ENCODE peak calls at places on chromosomes 12 and 14, in six cellular contexts. X, Q, N, H, L and R are unnamed samples.

GRCh38 chr12:44127966-44128365 is 292.1 kb downstream of the TMEM117 start:
- DNase-seq in L (no peak), N (no peak), Q (no peak), X (no peak), H (no peak), R (no peak)

GRCh38 chr12:6703631-6704030 is 3.0 kb upstream of the PIANP start:
- DNase-seq in X (no peak), H (no peak), L (peak; percentile 87), N (no peak), Q (no peak), R (no peak)

GRCh38 chr12:56257491-56258067 is 605 bp downstream of the ANKRD52 start:
- DNase-seq in N (no peak), X (no peak), L (peak; percentile 93), Q (no peak), H (peak; percentile 18), R (no peak)

GRCh38 chr12:93146278-93146939 is 217.3 kb upstream of the EEA1 start:
- DNase-seq in X (no peak), H (peak; percentile 59), Q (no peak), L (no peak), N (no peak), R (no peak)

GRCh38 chr12:115672506-115673080 is 604.9 kb downstream of the MED13L start:
- DNase-seq in H (no peak), L (no peak), N (no peak), X (no peak), Q (no peak), R (no peak)

GRCh38 chr14:38107216-38107631 is 100.5 kb upstream of the SSTR1 start:
- DNase-seq in N (no peak), H (no peak), X (no peak), Q (no peak), L (no peak), R (no peak)

GRCh38 chr12:132289356-132290202 is 39.8 kb downstream of the GALNT9 start:
- DNase-seq in N (no peak), Q (no peak), X (no peak), L (peak; percentile 75), H (no peak), R (no peak)

GRCh38 chr14:26319139-26319864 is 278.5 kb downstream of the NOVA1 start:
- DNase-seq in X (no peak), H (no peak), N (no peak), Q (no peak), L (no peak), R (no peak)

GRCh38 chr12:109334887-109335286 is 12.8 kb upstream of the MYO1H start:
- DNase-seq in H (no peak), Q (no peak), X (no peak), L (no peak), N (no peak), R (no peak)

GRCh38 chr12:34403706-34404376 is 381.5 kb downstream of the ALG10 start:
- DNase-seq in X (peak; percentile 46), H (no peak), Q (peak; percentile 56), L (no peak), N (peak; percentile 5), R (peak; percentile 38)

GRCh38 chr12:29158364-29158763 is 9.3 kb downstream of the FAR2 start:
- DNase-seq in N (peak; percentile 40), L (no peak), H (no peak), X (no peak), Q (no peak), R (no peak)

GRCh38 chr12:14272954-14273910 is 92.2 kb upstream of the ATF7IP start:
- DNase-seq in L (no peak), X (no peak), N (no peak), H (no peak), Q (no peak), R (no peak)

GRCh38 chr14:80172380-80173055 is 38.8 kb downstream of the DIO2 start:
- DNase-seq in L (no peak), N (no peak), Q (no peak), H (peak; percentile 23), X (no peak), R (no peak)

GRCh38 chr12:98741615-98742265 is 96.7 kb downstream of the APAF1 start:
- DNase-seq in X (no peak), N (no peak), Q (no peak), H (no peak), L (peak; percentile 72), R (no peak)

DNA sequence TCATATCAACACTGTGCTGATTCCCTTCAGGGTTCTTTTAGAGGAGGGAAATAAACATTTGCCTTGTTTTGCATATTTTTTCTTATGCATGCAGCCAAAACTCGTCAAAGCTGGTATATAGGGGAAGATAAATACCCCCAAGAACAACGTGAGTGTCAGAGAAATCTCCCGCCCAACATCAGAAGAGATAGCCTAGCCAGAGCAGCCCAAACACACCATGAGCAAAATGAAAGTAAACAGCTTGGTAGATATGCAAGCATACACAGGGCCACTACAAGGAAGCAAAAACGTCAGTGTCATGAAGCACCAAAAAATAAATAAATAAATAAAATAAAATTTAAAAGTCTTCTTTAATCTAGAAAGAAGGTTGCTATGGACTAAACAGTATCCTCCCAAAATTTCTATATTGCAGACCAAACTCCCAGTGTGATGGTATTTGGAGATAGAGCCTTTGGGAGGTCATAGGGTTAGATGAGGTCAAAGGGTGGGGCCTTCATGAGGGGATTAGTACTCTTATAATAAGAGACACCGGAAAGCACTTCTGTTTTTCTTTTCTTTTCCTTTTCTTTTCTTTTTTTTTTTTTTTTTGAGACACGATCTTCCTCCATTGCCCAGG is 22.2 kb downstream of the EIF5 start:
- DNase-seq in L (no peak), N (no peak), H (no peak), X (no peak), Q (no peak), R (no peak)
- H3K4me3 ChIP-seq in L (no peak overlapping the region), N (no peak overlapping the region), H (no peak overlapping the region), X (no peak overlapping the region), Q (no peak overlapping the region), R (no peak overlapping the region)

GRCh38 chr12:30824311-30824710 is 69.6 kb upstream of the CAPRIN2 start:
- DNase-seq in L (peak; percentile 38), Q (no peak), N (no peak), H (no peak), X (no peak), R (no peak)

GRCh38 chr12:30823140-30823669 is 68.5 kb upstream of the CAPRIN2 start:
- DNase-seq in N (peak; percentile 69), X (peak; percentile 71), L (peak; percentile 89), H (no peak), Q (no peak), R (no peak)

GRCh38 chr12:30823764-30824163 is 69.0 kb upstream of the CAPRIN2 start:
- DNase-seq in N (no peak), L (peak; percentile 57), Q (no peak), X (peak; percentile 40), H (no peak), R (no peak)

GRCh38 chr12:30820406-30820946 is 65.7 kb upstream of the CAPRIN2 start:
- DNase-seq in H (no peak), N (no peak), Q (no peak), L (peak; percentile 43), X (no peak), R (no peak)

DNA sequence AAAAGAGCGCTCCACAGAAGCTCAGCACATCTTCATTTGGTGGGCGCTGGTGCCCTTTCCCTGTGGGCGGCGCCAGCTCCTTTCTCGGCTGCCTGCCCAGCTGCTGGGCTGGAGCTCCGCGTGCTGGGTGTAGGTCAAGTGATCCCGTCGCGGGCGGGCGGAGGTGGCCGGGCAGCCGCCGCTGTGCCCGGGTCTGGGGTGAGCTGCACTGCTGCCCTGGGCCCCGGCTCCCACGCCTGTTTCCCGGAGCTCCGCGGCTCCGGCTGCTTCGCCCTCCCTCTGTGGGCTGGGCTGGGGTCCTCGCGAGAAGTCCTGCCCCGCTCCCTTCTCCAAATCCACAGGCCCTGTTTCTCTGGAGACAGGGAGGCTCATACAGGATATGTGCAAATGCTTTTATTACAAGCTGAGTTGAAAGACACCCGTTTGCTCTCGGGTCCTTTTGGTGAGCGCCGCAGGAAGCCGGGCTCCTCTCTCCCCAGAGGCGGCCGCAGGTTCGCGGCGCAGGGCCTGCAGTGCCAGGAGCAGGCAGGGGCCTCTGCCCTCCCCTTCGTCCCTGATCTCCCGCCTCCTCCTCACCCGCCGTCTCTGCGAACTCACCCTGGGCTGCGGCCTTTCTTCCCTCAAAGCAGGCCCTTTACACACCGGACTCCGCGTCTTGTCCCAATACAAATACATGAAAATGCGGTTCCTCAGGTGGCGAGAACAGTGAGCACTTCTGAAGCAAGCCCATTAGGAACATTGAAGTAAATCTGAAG is 67.8 kb upstream of the CAPRIN2 start:
- DNase-seq in H (peak; percentile 46), X (peak; percentile 77), Q (peak; percentile 81), N (peak; percentile 88), L (peak; percentile 91), R (peak; percentile 78)
- TF ChIP-seq CTCF in H (no peak), X (no peak), Q (no peak), N (no peak), L (peak; percentile 43), R (no peak)

DNA sequence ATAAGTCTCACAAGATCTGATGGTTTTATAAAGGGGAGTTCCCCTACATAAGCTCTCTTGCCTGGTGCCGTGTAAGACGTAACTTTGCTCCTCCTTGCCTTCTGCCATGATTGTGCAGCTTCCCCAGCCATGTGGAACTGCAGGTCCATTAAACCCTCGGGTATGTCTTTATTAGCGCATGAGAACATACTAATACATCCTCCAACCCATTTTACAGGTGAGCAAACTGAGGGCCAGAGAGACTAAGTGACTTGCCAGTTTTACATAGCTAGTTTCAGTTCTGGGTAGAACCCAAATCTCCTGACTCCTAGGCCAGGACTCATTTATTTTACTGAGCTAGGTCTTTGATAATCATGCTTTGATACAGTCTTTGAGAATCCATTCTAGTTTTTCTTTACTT is 406.9 kb downstream of the RAD51B start:
- DNase-seq in Q (no peak), X (no peak), L (no peak), N (no peak), H (no peak), R (no peak)
- H3K27ac ChIP-seq in Q (no peak overlapping the region), X (no peak overlapping the region), L (no peak overlapping the region), N (no peak overlapping the region), H (no peak overlapping the region), R (no peak overlapping the region)

GRCh38 chr14:39176263-39177167 is 1.5 kb downstream of the PNN start:
- DNase-seq in Q (no peak), L (no peak), H (no peak), X (no peak), N (no peak), R (no peak)

GRCh38 chr14:39175445-39176262 is 600 bp downstream of the PNN start:
- DNase-seq in N (no peak), L (peak; percentile 71), X (no peak), H (peak; percentile 23), Q (no peak), R (peak; percentile 84)

GRCh38 chr14:39179042-39179441 is 4.0 kb downstream of the PNN start:
- DNase-seq in N (no peak), Q (no peak), X (no peak), H (no peak), L (no peak), R (no peak)

GRCh38 chr14:39174560-39175444 is at the start of gene PNN:
- DNase-seq in X (peak; percentile 99), L (peak; percentile 99), N (peak; percentile 97), H (peak; percentile 99), Q (peak; percentile 99), R (peak; percentile 99)

DNA sequence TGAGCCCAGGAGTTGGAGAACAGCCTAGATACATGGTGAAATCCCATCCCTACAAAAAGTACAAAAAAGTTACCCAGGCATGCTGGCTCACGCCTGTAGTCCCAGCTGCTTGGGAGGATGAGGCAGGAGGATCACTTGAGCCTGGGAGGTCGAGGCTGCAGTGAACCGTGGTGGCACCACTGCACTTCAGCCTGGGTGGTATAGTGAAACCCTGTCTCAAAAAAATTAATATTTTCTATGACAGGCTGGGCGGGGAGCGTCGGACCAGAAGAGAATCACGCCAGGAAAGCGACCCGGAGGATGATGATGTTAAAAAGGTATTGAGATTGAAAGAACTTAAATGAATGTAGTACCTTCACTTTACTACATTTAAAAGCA is 2.1 kb downstream of the PNN start:
- DNase-seq in Q (no peak), H (no peak), L (no peak), N (no peak), X (no peak), R (no peak)
- H3K4me3 ChIP-seq in Q (no peak overlapping the region), H (peak overlapping the region; percentile 97), L (peak overlapping the region; percentile 94), N (no peak overlapping the region), X (no peak overlapping the region), R (no peak overlapping the region)

GRCh38 chr12:46360370-46360769 is 12.2 kb downstream of the SLC38A2 start:
- DNase-seq in N (no peak), Q (no peak), L (no peak), X (no peak), H (no peak), R (no peak)
- TF ChIP-seq CTCF in N (no peak), Q (no peak), L (no peak), X (no peak), H (no peak), R (no peak)